ENCODE peak calls at places on chromosome 4, in four cellular contexts. P, K, B and C are unnamed samples.

GRCh38 chr4:93870876-93871458 is 42.4 kb downstream of the ATOH1 start:
- DNase-seq in K (no peak), B (no peak), P (no peak), C (no peak)

GRCh38 chr4:874971-875817 is 49.3 kb upstream of the CPLX1 start:
- DNase-seq in P (no peak), B (no peak), K (peak), C (no peak)

GRCh38 chr4:77465271-77465670 is 140.3 kb upstream of the CXCL13 start:
- DNase-seq in B (no peak), P (no peak), K (no peak), C (peak)

GRCh38 chr4:23747131-23747752 is 142.6 kb downstream of the PPARGC1A start:
- DNase-seq in K (no peak), B (no peak), P (no peak), C (no peak)

GRCh38 chr4:158346576-158346975 is 136.3 kb downstream of the TMEM144 start:
- DNase-seq in K (no peak), B (no peak), P (no peak), C (no peak)

GRCh38 chr4:66911898-66912297 is 633.4 kb downstream of the CENPC start:
- DNase-seq in B (no peak), K (no peak), P (no peak), C (no peak)

GRCh38 chr4:72325215-72325614 is 243.8 kb downstream of the ADAMTS3 start:
- DNase-seq in B (no peak), K (no peak), P (no peak), C (no peak)

GRCh38 chr4:85681194-85681803 is 206.3 kb downstream of the ARHGAP24 start:
- DNase-seq in B (no peak), P (no peak), K (no peak), C (no peak)

GRCh38 chr4:38562751-38563198 is 101.2 kb upstream of the KLF3 start:
- DNase-seq in B (no peak), K (peak), P (peak), C (no peak)

GRCh38 chr4:17577660-17578481 is 873 bp downstream of the LAP3 start:
- DNase-seq in K (no peak), P (peak), B (no peak), C (no peak)

GRCh38 chr4:16158504-16158852 is 67.8 kb downstream of the TAPT1 start:
- DNase-seq in K (no peak), P (no peak), B (no peak), C (no peak)

DNA sequence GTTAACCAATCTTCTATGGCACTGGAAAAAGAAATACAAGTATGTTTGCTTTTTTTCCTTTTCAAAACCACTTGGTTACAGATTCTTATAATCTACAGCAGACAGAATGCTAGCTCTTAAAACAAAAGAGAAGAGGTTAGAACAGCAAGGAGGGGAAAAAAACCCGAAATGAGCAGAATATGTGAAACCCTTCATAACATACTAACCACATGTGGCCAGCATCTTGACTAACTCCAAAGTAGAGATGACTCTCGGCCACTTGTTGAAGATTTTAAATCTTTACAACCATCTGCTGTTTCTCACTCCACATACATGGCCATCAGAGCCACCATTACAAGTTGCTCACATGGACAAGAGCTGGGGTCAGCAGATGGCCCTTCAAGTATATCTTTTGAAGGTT is 100.3 kb downstream of the PAPSS1 start:
- DNase-seq in K (no peak), B (no peak), P (no peak), C (no peak)
- TF ChIP-seq TCF12 in K (no peak), B (no peak), P (no peak), C (no peak)

DNA sequence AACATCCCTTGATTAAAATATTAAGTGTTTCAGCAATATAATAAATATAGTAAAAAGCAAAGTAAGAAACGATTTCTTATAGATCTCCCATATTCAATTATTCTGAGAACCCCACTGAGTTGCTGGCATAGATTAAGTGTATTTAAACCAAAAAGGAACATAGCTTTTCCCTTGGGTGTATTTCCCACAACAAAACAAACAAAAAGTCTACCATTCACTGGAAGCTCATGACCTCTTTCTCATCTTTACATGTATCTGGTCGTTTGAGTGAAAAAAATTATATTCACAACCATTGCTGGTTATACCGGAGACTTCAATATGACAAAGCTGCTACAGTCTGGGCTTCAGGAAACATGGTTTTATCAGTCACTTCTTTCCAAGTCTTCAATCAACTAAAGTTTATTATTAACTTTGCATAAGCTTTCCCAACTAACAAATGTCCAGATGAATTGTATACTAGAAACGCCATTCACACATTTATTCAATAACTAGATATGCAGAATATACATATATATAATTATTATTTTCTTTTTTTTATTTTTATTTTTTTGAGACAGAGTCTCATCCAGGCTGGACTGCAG is 38.6 kb downstream of the ZNF827 start:
- DNase-seq in B (no peak), P (no peak), K (no peak), C (no peak)
- TF ChIP-seq TCF12 in B (no peak), P (no peak), K (no peak), C (no peak)

DNA sequence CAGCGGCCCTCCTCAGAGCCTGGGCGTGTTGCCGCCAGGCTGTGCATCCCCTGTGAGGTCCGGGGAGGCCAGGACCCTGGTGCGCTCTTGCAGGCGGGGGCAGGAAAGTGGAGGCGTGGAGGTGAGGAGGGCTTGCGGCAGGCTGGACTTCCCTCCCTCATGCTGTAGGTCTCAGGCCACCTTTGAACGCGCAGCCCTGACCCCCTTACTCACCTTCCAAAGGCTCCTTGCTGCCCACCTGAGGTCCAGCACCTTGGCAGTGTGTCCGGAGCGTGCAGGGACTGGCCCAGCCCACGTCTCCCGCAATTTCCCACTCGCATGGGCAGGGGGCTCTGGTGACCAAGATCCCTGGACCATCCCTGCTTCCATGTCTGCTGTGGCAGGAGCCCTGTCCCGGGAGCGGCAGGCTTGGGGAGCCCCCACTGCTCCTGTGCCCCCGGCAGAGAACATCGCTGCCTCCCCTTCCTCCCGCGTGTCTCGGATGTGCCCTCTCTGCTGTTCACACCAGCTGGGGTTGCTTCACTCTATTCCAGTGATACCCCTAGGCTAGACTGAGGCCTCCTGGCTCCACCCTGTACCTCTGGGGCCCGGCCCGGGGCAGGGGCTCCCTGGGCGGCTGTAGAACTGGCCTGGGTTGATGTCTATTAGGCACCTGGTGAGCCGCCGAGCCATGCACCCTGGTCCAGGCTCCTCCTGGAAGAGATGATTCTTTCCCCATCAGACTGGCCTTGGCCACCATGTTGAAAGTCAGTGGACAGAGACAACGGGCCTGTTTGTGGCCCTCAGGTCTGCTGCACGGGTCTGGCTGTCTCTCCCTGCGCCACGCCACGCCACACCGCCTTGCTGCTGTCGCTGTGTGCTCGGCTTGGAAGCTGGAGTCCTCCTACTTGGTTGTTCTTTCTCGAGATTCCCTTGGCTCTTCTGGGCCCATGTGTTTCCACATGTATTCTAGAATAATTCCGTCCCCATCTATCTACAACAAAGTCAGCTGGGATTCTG is 95.4 kb upstream of the ADRA2C start:
- DNase-seq in P (no peak), K (no peak), B (no peak), C (no peak)
- TF ChIP-seq TCF12 in P (no peak), K (no peak), B (no peak), C (no peak)

GRCh38 chr4:41216294-41217019 is 2.1 kb upstream of the APBB2 start:
- DNase-seq in K (peak), P (peak), B (peak), C (peak)
- TF ChIP-seq TCF12 in K (no peak), P (peak), B (peak), C (peak)

DNA sequence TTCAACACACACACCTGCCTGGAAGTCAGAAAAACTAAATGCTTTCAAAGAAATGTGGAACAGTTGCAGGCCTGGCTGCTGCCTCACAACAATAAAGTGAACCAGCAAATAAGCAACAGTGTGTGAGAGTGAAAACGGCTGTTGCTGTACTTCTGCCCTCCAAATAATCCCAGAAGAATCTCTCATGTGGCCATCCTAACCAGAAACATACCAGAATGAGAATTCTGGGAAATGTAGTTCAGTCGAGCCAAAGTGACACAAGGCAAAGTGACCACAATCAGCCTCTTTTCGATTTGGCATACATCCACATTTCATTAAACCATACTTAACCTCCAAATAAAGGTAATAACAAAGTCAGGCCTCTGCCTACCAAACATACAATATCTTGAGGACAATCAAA is 204.4 kb downstream of the SLC7A11 start:
- DNase-seq in B (no peak), K (no peak), P (no peak), C (no peak)
- TF ChIP-seq TCF12 in B (no peak), K (no peak), P (no peak), C (no peak)

GRCh38 chr4:118281611-118282442 is 71.0 kb downstream of the PRSS12 start:
- DNase-seq in P (no peak), B (no peak), K (peak), C (no peak)
- TF ChIP-seq TCF12 in P (no peak), B (no peak), K (no peak), C (no peak)

GRCh38 chr4:10020106-10020505 is 1.2 kb downstream of the SLC2A9 start:
- DNase-seq in P (no peak), K (no peak), B (no peak), C (no peak)

GRCh38 chr4:10020871-10021676 is at the start of gene SLC2A9:
- DNase-seq in P (no peak), K (peak), B (no peak), C (no peak)

GRCh38 chr4:10019521-10020051 is 1.7 kb downstream of the SLC2A9 start:
- DNase-seq in B (no peak), P (no peak), K (no peak), C (no peak)

GRCh38 chr4:10017037-10017893 is 4.0 kb downstream of the SLC2A9 start:
- DNase-seq in P (no peak), K (peak), B (no peak), C (no peak)

GRCh38 chr4:10018818-10019438 is 2.4 kb downstream of the SLC2A9 start:
- DNase-seq in B (peak), K (no peak), P (peak), C (peak)
- TF ChIP-seq TCF12 in B (no peak), K (no peak), P (no peak), C (no peak)

DNA sequence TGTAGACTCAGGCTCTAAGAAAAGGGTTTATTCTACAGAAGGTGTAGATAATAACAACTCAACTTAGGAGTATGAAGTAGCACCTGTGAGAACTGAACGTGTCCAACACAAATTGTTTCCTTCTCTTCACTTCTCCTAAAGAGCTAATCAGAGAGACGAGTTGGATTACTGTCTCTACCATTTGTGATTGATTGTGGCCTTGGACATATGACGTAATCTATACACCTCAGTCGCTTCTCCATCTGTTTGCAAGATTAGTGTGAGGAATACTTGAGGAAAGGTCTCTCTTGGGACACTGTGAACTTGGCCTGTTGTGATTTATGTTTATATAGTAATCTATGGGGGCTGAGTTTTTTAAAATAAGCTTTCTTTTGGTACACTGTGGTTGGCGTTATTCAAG is 182.0 kb downstream of the ZNF330 start:
- DNase-seq in K (no peak), B (no peak), P (no peak), C (no peak)
- TF ChIP-seq TCF12 in K (no peak), B (no peak), P (no peak), C (no peak)

DNA sequence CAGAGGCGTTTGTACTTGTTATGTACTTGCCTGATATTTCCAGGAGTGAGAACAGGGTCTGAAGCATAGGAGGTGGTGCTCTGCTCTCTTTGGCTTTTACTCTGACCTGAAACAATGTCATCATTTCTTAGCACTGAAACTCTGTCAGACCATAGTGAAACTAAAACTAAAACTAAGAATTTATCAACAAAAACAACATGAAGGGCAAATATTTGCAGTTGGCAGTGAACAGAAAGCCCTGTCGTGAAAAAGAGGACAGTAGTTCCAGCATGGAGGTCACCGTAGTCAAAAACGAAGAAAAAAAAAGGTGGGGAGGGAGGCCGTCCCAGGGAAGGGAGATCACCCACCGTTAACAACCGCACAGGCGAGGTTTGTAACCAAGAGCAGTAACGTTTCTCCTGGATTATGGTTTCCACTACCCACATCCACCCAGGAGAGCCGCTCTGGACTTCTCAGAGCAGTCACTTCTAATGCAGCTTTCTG is 97.5 kb downstream of the ANK2 start:
- DNase-seq in K (peak), P (no peak), B (peak), C (no peak)
- TF ChIP-seq TCF12 in K (no peak), P (no peak), B (no peak), C (no peak)